ENCODE peak calls at places on chromosome 17, in six cellular contexts. N is left lung; T is CD8-positive, alpha-beta T cell; J is right lobe of liver; F is cardiac muscle cell; B is hepatocyte. W is an unnamed sample.

GRCh38 chr17:59641799-59642484 is 22.2 kb downstream of the CLTC start:
- DNase-seq in N (no peak), T (no peak), J (no peak), F (no peak), B (no peak), W (no peak)

GRCh38 chr17:45935197-45935709 is 40.9 kb downstream of the MAPT start:
- DNase-seq in N (no peak), T (no peak), J (no peak), F (no peak), B (no peak), W (no peak)

GRCh38 chr17:50364715-50365114 is 8.3 kb downstream of the MRPL27 start:
- DNase-seq in N (peak; percentile 27), T (no peak), J (no peak), F (no peak), B (peak; percentile 58), W (no peak)

GRCh38 chr17:66541461-66542182 is 239.2 kb downstream of the PRKCA start:
- DNase-seq in N (no peak), T (no peak), J (no peak), F (peak; percentile 90), B (no peak), W (no peak)

GRCh38 chr17:57521606-57522435 is 223.3 kb downstream of the CCDC182 start:
- DNase-seq in N (no peak), T (no peak), J (no peak), F (no peak), B (no peak), W (no peak)

GRCh38 chr17:76725580-76726230 is 701 bp downstream of the JMJD6 start:
- DNase-seq in N (peak; percentile 84), T (peak; percentile 80), J (peak; percentile 82), F (peak; percentile 60), B (peak; percentile 81), W (no peak)

GRCh38 chr17:78383725-78384471 is 5.4 kb downstream of the PGS1 start:
- DNase-seq in N (peak; percentile 90), T (no peak), J (peak; percentile 88), F (peak; percentile 98), B (peak; percentile 74), W (peak; percentile 98)

GRCh38 chr17:64778367-64779290 is 116.5 kb upstream of the SMURF2 start:
- DNase-seq in N (no peak), T (no peak), J (no peak), F (peak; percentile 24), B (peak; percentile 55), W (no peak)

GRCh38 chr17:60656499-60656898 is 21.2 kb upstream of the BCAS3 start:
- DNase-seq in N (no peak), T (no peak), J (no peak), F (no peak), B (no peak), W (no peak)

GRCh38 chr17:15291674-15292361 is 26.7 kb upstream of the PMP22 start:
- DNase-seq in N (peak; percentile 44), T (no peak), J (no peak), F (peak; percentile 83), B (no peak), W (no peak)

GRCh38 chr17:50035421-50035879 is 20.5 kb upstream of the ITGA3 start:
- DNase-seq in N (peak; percentile 57), T (no peak), J (no peak), F (no peak), B (no peak), W (no peak)

GRCh38 chr17:14756469-14756868 is 455.6 kb downstream of the HS3ST3B1 start:
- DNase-seq in N (no peak), T (no peak), J (no peak), F (no peak), B (peak; percentile 56), W (no peak)

GRCh38 chr17:33603794-33604193 is 310.7 kb upstream of the ASIC2 start:
- DNase-seq in N (no peak), T (no peak), J (no peak), F (no peak), B (peak; percentile 68), W (no peak)

GRCh38 chr17:9513266-9513665 is 62.4 kb downstream of the STX8 start:
- DNase-seq in N (no peak), T (no peak), J (no peak), F (no peak), B (no peak), W (no peak)

GRCh38 chr17:63024716-63025115 is 58.7 kb downstream of the TANC2 start:
- DNase-seq in N (no peak), T (no peak), J (no peak), F (peak; percentile 43), B (no peak), W (no peak)

GRCh38 chr17:58969156-58969555 is 137.5 kb downstream of the TRIM37 start:
- DNase-seq in N (no peak), T (no peak), J (no peak), F (no peak), B (no peak), W (no peak)

GRCh38 chr17:42311240-42312034 is 23.1 kb downstream of the STAT5A start:
- DNase-seq in N (peak; percentile 93), T (no peak), J (peak; percentile 89), F (peak; percentile 98), B (peak; percentile 92), W (no peak)

GRCh38 chr17:48026503-48027321 is 10.9 kb downstream of the COPZ2 start:
- DNase-seq in N (peak; percentile 91), T (peak; percentile 78), J (peak; percentile 85), F (peak; percentile 93), B (peak; percentile 96), W (peak; percentile 97)
- H3K4me3 ChIP-seq in N (no peak overlapping the region), T (no peak overlapping the region), J (no peak overlapping the region), F (no peak overlapping the region), B (no peak overlapping the region), W (no peak overlapping the region)

DNA sequence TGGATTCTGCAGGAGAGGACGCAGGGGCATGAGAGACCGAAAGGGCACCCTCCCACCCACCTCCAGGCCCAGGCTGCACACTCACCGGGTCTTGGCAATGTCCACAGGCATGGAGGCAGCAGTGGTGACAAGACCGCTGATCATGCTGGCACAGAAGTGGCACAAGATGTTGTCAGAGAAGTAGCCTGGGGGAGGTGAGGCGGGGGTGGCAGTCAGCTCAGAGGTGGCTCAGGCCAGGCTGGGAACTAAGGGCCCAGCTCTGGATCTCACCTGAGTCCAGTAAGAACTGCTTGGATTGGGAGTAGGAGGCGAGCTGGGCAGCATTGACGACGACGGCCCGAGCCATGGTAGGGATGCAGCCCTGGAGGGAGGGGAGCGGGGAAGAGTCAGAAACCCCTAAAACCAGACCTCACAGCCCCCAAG is 1.8 kb downstream of the SLC25A11 start:
- DNase-seq in N (no peak), T (no peak), J (no peak), F (no peak), B (no peak), W (no peak)
- H3K4me3 ChIP-seq in N (no peak overlapping the region), T (no peak overlapping the region), J (no peak overlapping the region), F (peak overlapping the region; percentile 83), B (no peak overlapping the region), W (no peak overlapping the region)

GRCh38 chr17:43983515-43984411 is 20.7 kb upstream of the NAGS start:
- DNase-seq in N (no peak), T (no peak), J (peak; percentile 42), F (no peak), B (peak; percentile 68), W (no peak)
- H3K4me3 ChIP-seq in N (peak overlapping the region; percentile 39), T (peak overlapping the region; percentile 30), J (peak overlapping the region; percentile 42), F (peak overlapping the region; percentile 29), B (peak overlapping the region; percentile 61), W (peak overlapping the region; percentile 19)

GRCh38 chr17:79989106-79989835 is 46.4 kb downstream of the TBC1D16 start:
- DNase-seq in N (no peak), T (peak; percentile 5), J (peak; percentile 19), F (no peak), B (no peak), W (no peak)

GRCh38 chr17:79987187-79987889 is 48.3 kb downstream of the TBC1D16 start:
- DNase-seq in N (no peak), T (no peak), J (peak; percentile 20), F (no peak), B (no peak), W (no peak)

GRCh38 chr17:79987890-79988162 is 47.8 kb downstream of the TBC1D16 start:
- DNase-seq in N (no peak), T (no peak), J (no peak), F (no peak), B (no peak), W (no peak)

GRCh38 chr17:79986441-79987186 is 49.1 kb downstream of the TBC1D16 start:
- DNase-seq in N (no peak), T (peak; percentile 12), J (peak; percentile 80), F (peak; percentile 66), B (no peak), W (peak; percentile 52)

DNA sequence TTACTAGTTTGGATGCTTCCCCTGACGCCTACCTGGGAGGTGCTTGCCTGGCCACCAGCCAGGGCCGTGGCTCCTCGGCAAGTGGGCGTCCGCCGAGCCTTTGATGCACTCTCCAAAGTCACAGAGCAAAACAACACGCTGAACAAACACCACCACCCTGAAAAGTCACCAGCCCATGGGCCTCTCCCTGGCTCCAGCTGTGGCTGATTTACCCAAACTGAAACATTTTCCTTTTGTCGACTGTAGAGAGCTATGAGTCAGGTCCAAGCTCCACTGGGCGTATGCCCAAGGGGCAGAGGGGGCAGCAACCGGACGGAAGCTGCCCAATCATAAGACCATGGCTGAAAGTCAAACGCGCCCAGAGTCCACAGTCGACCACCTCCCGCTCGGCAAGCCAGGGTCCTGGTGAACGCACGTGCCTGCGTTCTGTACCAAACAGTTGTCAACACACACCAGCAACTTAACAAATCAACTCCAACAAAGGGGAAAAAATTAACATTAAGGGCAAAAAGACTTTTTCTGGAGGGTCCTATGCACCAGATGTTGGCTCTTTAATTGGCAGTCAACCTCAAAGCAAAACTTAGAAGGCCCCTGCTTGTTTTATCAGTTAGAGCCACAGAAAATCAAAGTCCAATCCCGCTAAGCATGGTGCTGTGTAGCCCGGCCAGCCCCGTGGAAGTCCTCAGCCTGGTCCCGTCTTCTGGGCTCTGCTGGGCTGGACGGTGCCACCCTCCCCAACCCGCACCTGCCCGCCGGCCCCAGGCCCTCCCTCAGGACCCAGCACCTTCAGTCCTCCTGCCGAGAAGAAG is 47.3 kb downstream of the TBC1D16 start:
- DNase-seq in N (no peak), T (peak; percentile 13), J (peak; percentile 84), F (peak; percentile 77), B (peak; percentile 73), W (peak; percentile 50)
- H3K4me3 ChIP-seq in N (no peak overlapping the region), T (no peak overlapping the region), J (no peak overlapping the region), F (no peak overlapping the region), B (no peak overlapping the region), W (no peak overlapping the region)

DNA sequence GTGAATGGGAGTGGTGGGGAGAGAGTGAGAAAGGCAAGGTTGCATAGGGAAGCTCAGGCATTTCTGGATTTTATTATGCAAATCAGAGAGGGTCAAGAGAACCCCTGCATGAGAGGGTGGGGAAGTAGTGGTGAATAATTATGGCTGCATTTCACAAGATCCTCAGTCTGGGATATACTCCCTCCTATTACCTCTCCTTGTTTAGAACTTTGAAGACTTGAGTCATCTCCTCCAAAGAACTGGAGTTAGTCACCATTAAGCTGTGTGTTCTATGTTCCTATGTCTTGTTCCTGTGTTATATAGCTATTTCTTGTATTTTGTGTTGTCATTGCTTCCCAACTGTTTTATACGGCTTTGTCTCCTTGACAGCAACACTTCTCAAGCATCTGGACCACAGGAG is 18.4 kb downstream of the SOX9 start:
- DNase-seq in N (no peak), T (no peak), J (no peak), F (no peak), B (no peak), W (no peak)
- H3K4me3 ChIP-seq in N (no peak overlapping the region), T (no peak overlapping the region), J (no peak overlapping the region), F (no peak overlapping the region), B (no peak overlapping the region), W (no peak overlapping the region)

GRCh38 chr17:28092109-28092508 is 49.6 kb downstream of the NLK start:
- DNase-seq in N (no peak), T (no peak), J (no peak), F (no peak), B (no peak), W (no peak)
- H3K4me3 ChIP-seq in N (no peak overlapping the region), T (no peak overlapping the region), J (no peak overlapping the region), F (no peak overlapping the region), B (no peak overlapping the region), W (no peak overlapping the region)

W was measured in RWPE2.